ENCODE peak calls at places on chromosome 15, in seven cellular contexts. Z, C, U, E, K, J and V are unnamed samples.

GRCh38 chr15:90001683-90002427 is 731 bp downstream of the ZNF710 start:
- ATAC-seq in J (peak; percentile 66), K (peak; percentile 27), U (peak; percentile 70), C (peak; percentile 44), E (peak; percentile 42), Z (peak; percentile 18), V (peak; percentile 14)

GRCh38 chr15:77219846-77220245 is 148.9 kb upstream of the TSPAN3 start:
- ATAC-seq in J (no peak), Z (no peak), C (no peak), U (no peak), K (no peak), E (no peak), V (no peak)

GRCh38 chr15:90742082-90742481 is 24.9 kb downstream of the BLM start:
- ATAC-seq in Z (no peak), E (no peak), C (no peak), J (no peak), K (no peak), U (peak; percentile 82), V (no peak)

GRCh38 chr15:78878356-78878755 is 5.7 kb downstream of the MORF4L1 start:
- ATAC-seq in C (no peak), J (no peak), K (no peak), Z (no peak), U (no peak), E (no peak), V (no peak)

GRCh38 chr15:45648521-45649200 is 13.8 kb downstream of the SQOR start:
- ATAC-seq in K (no peak), C (no peak), Z (peak; percentile 71), J (no peak), E (peak; percentile 84), U (no peak), V (peak; percentile 78)

GRCh38 chr15:31353931-31354330 is 27.3 kb downstream of the KLF13 start:
- ATAC-seq in C (no peak), J (no peak), U (no peak), E (peak; percentile 70), K (no peak), Z (no peak), V (no peak)

GRCh38 chr15:89502867-89503595 is 6.6 kb upstream of the RHCG start:
- ATAC-seq in U (no peak), C (no peak), E (no peak), K (no peak), J (no peak), Z (no peak), V (peak; percentile 91)

GRCh38 chr15:98754283-98755022 is 106.1 kb downstream of the IGF1R start:
- ATAC-seq in Z (no peak), E (no peak), J (no peak), K (no peak), C (no peak), U (no peak), V (no peak)

GRCh38 chr15:69660658-69661405 is 208.2 kb downstream of the RPLP1 start:
- ATAC-seq in U (no peak), K (no peak), E (no peak), C (no peak), J (no peak), Z (no peak), V (no peak)

GRCh38 chr15:72497402-72497801 is 23.3 kb downstream of the ARIH1 start:
- ATAC-seq in J (no peak), E (no peak), U (no peak), Z (no peak), K (peak; percentile 65), C (no peak), V (no peak)

GRCh38 chr15:50558012-50558411 is 11.5 kb upstream of the USP50 start:
- ATAC-seq in U (no peak), K (no peak), E (no peak), J (peak; percentile 53), C (no peak), Z (no peak), V (no peak)

GRCh38 chr15:58293622-58294550 is 137.9 kb upstream of the LIPC start:
- ATAC-seq in E (no peak), K (no peak), C (no peak), Z (no peak), J (no peak), U (no peak), V (no peak)

GRCh38 chr15:88465633-88466219 is 1.5 kb downstream of the MRPL46 start:
- ATAC-seq in E (no peak), J (no peak), K (peak; percentile 38), C (peak; percentile 49), Z (no peak), U (no peak), V (peak; percentile 63)

GRCh38 chr15:57015897-57016296 is 97.5 kb downstream of the TCF12 start:
- ATAC-seq in E (no peak), C (no peak), J (no peak), U (no peak), Z (no peak), K (no peak), V (no peak)

GRCh38 chr15:63094495-63094931 is 27.1 kb upstream of the LACTB start:
- ATAC-seq in Z (no peak), K (no peak), J (no peak), C (no peak), U (no peak), E (peak; percentile 72), V (no peak)

GRCh38 chr15:101014921-101015841 is 96.0 kb downstream of the LRRK1 start:
- ATAC-seq in C (peak; percentile 77), E (peak; percentile 79), J (no peak), K (peak; percentile 58), Z (peak; percentile 86), U (peak; percentile 62), V (peak; percentile 60)

GRCh38 chr15:85689729-85690128 is 105.0 kb downstream of the KLHL25 start:
- ATAC-seq in E (peak; percentile 35), U (peak; percentile 81), K (peak; percentile 52), C (peak; percentile 54), J (peak; percentile 75), Z (no peak), V (peak; percentile 30)

GRCh38 chr15:40953713-40954074 is 423 bp downstream of the CHAC1 start:
- ATAC-seq in C (no peak), K (peak; percentile 2), Z (no peak), J (no peak), U (no peak), E (peak; percentile 6), V (no peak)

GRCh38 chr15:101492752-101493692 is 3.5 kb upstream of the PCSK6 start:
- ATAC-seq in E (no peak), U (no peak), C (no peak), K (no peak), J (no peak), Z (no peak), V (no peak)

GRCh38 chr15:34019369-34019990 is 19.5 kb downstream of the AVEN start:
- ATAC-seq in J (no peak), C (peak; percentile 48), K (peak; percentile 69), E (no peak), Z (no peak), U (no peak), V (no peak)

GRCh38 chr15:88918738-88919137 is 5.6 kb upstream of the MFGE8 start:
- ATAC-seq in E (peak; percentile 79), U (no peak), K (peak; percentile 84), Z (peak; percentile 87), J (no peak), C (peak; percentile 90), V (peak; percentile 92)

GRCh38 chr15:84834969-84835368 is 17.8 kb downstream of the ALPK3 start:
- ATAC-seq in K (no peak), C (no peak), Z (no peak), J (no peak), U (no peak), E (peak; percentile 2), V (peak; percentile 34)

GRCh38 chr15:86183765-86184491 is 104.3 kb downstream of the AGBL1 start:
- ATAC-seq in E (no peak), C (peak; percentile 100), K (peak; percentile 93), U (no peak), J (no peak), Z (no peak), V (no peak)

GRCh38 chr15:64515196-64515595 is 54.8 kb downstream of the ZNF609 start:
- ATAC-seq in E (no peak), U (no peak), Z (no peak), J (no peak), C (no peak), K (no peak), V (peak; percentile 83)

GRCh38 chr15:68739390-68740075 is 81.2 kb downstream of the ANP32A start:
- ATAC-seq in Z (no peak), U (no peak), J (no peak), C (no peak), E (no peak), K (no peak), V (no peak)

GRCh38 chr15:89447676-89448075 is 48.7 kb downstream of the RHCG start:
- ATAC-seq in J (no peak), C (no peak), E (no peak), K (no peak), U (no peak), Z (no peak), V (no peak)

GRCh38 chr15:70703483-70703882 is 59.9 kb downstream of the UACA start:
- ATAC-seq in C (no peak), U (no peak), E (peak; percentile 39), Z (no peak), K (no peak), J (no peak), V (peak; percentile 36)

GRCh38 chr15:64833690-64834089 is 8.0 kb upstream of the PLEKHO2 start:
- ATAC-seq in U (no peak), J (no peak), C (no peak), Z (no peak), E (no peak), K (no peak), V (no peak)

GRCh38 chr15:98776607-98777281 is 128.4 kb downstream of the IGF1R start:
- ATAC-seq in K (peak; percentile 42), E (peak; percentile 33), U (peak; percentile 68), J (peak; percentile 45), Z (no peak), C (peak; percentile 60), V (no peak)

GRCh38 chr15:76972420-76973361 is 22.2 kb upstream of the PSTPIP1 start:
- ATAC-seq in E (peak; percentile 75), Z (peak; percentile 58), C (peak; percentile 39), K (peak; percentile 8), J (no peak), U (peak; percentile 6), V (no peak)

GRCh38 chr15:57158589-57158988 is 217.7 kb upstream of the CGNL1 start:
- ATAC-seq in Z (no peak), U (no peak), C (no peak), J (no peak), E (peak; percentile 76), K (no peak), V (peak; percentile 48)

GRCh38 chr15:71758716-71759115 is 51.6 kb upstream of the NR2E3 start:
- ATAC-seq in C (no peak), K (no peak), Z (no peak), U (no peak), E (no peak), J (no peak), V (no peak)